ENCODE peak calls at places on chromosome 22, in eight cellular contexts. O is NCI-H1105 treated with DMSO at 0.1 percent for 48 hours; H is NCI-H510A treated with DMSO at 0.1 percent for 48 hours; S is ovary; K is skeletal muscle cell; L is effector memory CD8-positive, alpha-beta T cell; C is fibroblast of the conjunctiva; I is esophagus muscularis mucosa. B is an unnamed sample.

GRCh38 chr22:32024791-32025190 is 18.3 kb upstream of the SLC5A1 start:
- DNase-seq in O (no peak), C (no peak), S (no peak), L (no peak), H (no peak), K (no peak), I (no peak), B (no peak)

GRCh38 chr22:45918455-45919370 is 58.2 kb downstream of the WNT7B start:
- DNase-seq in H (no peak), L (no peak), S (no peak), C (no peak), I (no peak), O (no peak), K (no peak), B (no peak)

GRCh38 chr22:44963055-44963454 is 46.8 kb downstream of the PHF21B start:
- DNase-seq in C (no peak), L (no peak), O (no peak), S (no peak), H (no peak), K (no peak), I (no peak), B (no peak)

GRCh38 chr22:36461665-36462474 is 19.6 kb downstream of the TXN2 start:
- DNase-seq in O (no peak), S (no peak), H (peak; percentile 52), I (no peak), K (peak; percentile 39), L (no peak), C (no peak), B (peak; percentile 81)

GRCh38 chr22:29470159-29470855 is 9.7 kb upstream of the NEFH start:
- DNase-seq in L (peak; percentile 64), K (no peak), C (peak; percentile 24), I (no peak), S (peak; percentile 37), H (peak; percentile 69), O (peak; percentile 63), B (peak; percentile 77)

GRCh38 chr22:42635531-42635930 is 4.9 kb downstream of the ATP5MGL start:
- DNase-seq in K (peak; percentile 40), C (peak; percentile 87), L (no peak), H (no peak), I (no peak), O (no peak), S (no peak), B (no peak)

GRCh38 chr22:41781508-41781906 is 19.0 kb upstream of the CCDC134 start:
- DNase-seq in I (no peak), H (no peak), L (no peak), C (no peak), K (no peak), O (no peak), S (no peak), B (no peak)

GRCh38 chr22:50252081-50253045 is 1.3 kb upstream of the HDAC10 start:
- DNase-seq in O (peak; percentile 39), K (no peak), H (peak; percentile 31), L (peak; percentile 77), I (no peak), S (peak; percentile 80), C (no peak), B (peak; percentile 57)

GRCh38 chr22:50184004-50184461 is 1.7 kb upstream of the TRABD start:
- DNase-seq in L (no peak), C (peak; percentile 35), O (no peak), H (no peak), S (peak; percentile 79), K (no peak), I (peak; percentile 95), B (no peak)

GRCh38 chr22:37051629-37052385 is at the start of gene KCTD17:
- DNase-seq in C (peak; percentile 38), O (peak; percentile 55), S (peak; percentile 75), H (peak; percentile 24), I (no peak), L (peak; percentile 63), K (no peak), B (peak; percentile 41)

GRCh38 chr22:26536056-26536761 is 23.9 kb upstream of the TFIP11 start:
- DNase-seq in O (no peak), H (no peak), I (no peak), K (no peak), C (no peak), S (no peak), L (no peak), B (no peak)

GRCh38 chr22:43777204-43777671 is 34.9 kb downstream of the EFCAB6 start:
- DNase-seq in I (peak; percentile 68), S (no peak), K (peak; percentile 59), O (no peak), H (peak; percentile 21), C (no peak), L (no peak), B (no peak)

GRCh38 chr22:30742291-30743256 is 47.9 kb downstream of the OSBP2 start:
- DNase-seq in H (no peak), L (no peak), I (no peak), O (no peak), K (peak; percentile 27), C (no peak), S (no peak), B (no peak)

GRCh38 chr22:46655861-46656608 is 35.8 kb downstream of the GRAMD4 start:
- DNase-seq in H (no peak), L (no peak), O (no peak), K (no peak), S (no peak), C (no peak), I (no peak), B (no peak)

GRCh38 chr22:40434101-40434500 is 63.7 kb downstream of the SGSM3 start:
- DNase-seq in C (no peak), O (no peak), I (no peak), S (no peak), L (no peak), H (no peak), K (no peak), B (no peak)

GRCh38 chr22:23509571-23510302 is 70.4 kb downstream of the IGLL1 start:
- DNase-seq in S (no peak), C (no peak), K (peak; percentile 24), L (no peak), I (no peak), O (no peak), H (peak; percentile 67), B (peak; percentile 97)

GRCh38 chr22:43183496-43184263 is 3.3 kb downstream of the TTLL12 start:
- DNase-seq in C (no peak), L (no peak), O (no peak), K (no peak), I (no peak), S (no peak), H (no peak), B (no peak)

GRCh38 chr22:25202290-25202921 is 2.7 kb downstream of the CRYBB3 start:
- DNase-seq in O (peak; percentile 50), C (peak; percentile 23), L (peak; percentile 57), S (peak; percentile 52), H (peak; percentile 56), I (no peak), K (peak; percentile 4), B (peak; percentile 27)

GRCh38 chr22:38956551-38956950 is 858 bp upstream of the APOBEC3A start:
- DNase-seq in C (no peak), O (no peak), I (no peak), L (no peak), S (no peak), K (no peak), H (no peak), B (no peak)

GRCh38 chr22:49663311-49663711 is 164.4 kb downstream of the BRD1 start:
- DNase-seq in S (no peak), C (no peak), I (no peak), L (no peak), H (no peak), O (no peak), K (no peak), B (no peak)

GRCh38 chr22:44729391-44730012 is 22.9 kb upstream of the ARHGAP8 start:
- DNase-seq in H (no peak), S (peak; percentile 82), I (no peak), K (peak; percentile 18), L (no peak), O (no peak), C (peak; percentile 21), B (no peak)

GRCh38 chr22:28500005-28500404 is 179.6 kb downstream of the TTC28 start:
- DNase-seq in C (no peak), S (no peak), I (no peak), O (no peak), H (no peak), L (no peak), K (no peak), B (no peak)

GRCh38 chr22:17233348-17234043 is 14.3 kb upstream of the ADA2 start:
- DNase-seq in H (no peak), I (no peak), O (no peak), K (no peak), C (no peak), L (no peak), S (no peak), B (no peak)

GRCh38 chr22:34866501-34867171 is 199.3 kb upstream of the ISX start:
- DNase-seq in O (no peak), I (peak; percentile 7), S (no peak), K (no peak), L (no peak), H (no peak), C (no peak), B (no peak)